ENCODE peak calls at places on chromosomes 12 and 14, in seven cellular contexts. I, Q, X, T, D, E and N are unnamed samples.

GRCh38 chr12:112907415-112908157 is 824 bp downstream of the OAS1 start:
- DNase-seq in I (no peak), Q (no peak), X (no peak), T (no peak), D (no peak), E (no peak), N (no peak)

GRCh38 chr12:50243507-50243906 is 39.8 kb downstream of the LIMA1 start:
- DNase-seq in I (no peak), Q (no peak), X (no peak), T (no peak), D (no peak), E (no peak), N (no peak)

GRCh38 chr12:124764870-124765570 is 98.6 kb downstream of the SCARB1 start:
- DNase-seq in I (no peak), Q (no peak), X (peak), T (no peak), D (peak), E (no peak), N (no peak)

GRCh38 chr14:99939421-99939820 is 125.8 kb upstream of the EVL start:
- DNase-seq in I (no peak), Q (no peak), X (no peak), T (no peak), D (no peak), E (no peak), N (no peak)

GRCh38 chr14:72878746-72879145 is 15.2 kb downstream of the DPF3 start:
- DNase-seq in I (no peak), Q (no peak), X (no peak), T (no peak), D (no peak), E (no peak), N (no peak)

GRCh38 chr12:69630191-69630590 is 19.5 kb upstream of the LRRC10 start:
- DNase-seq in I (no peak), Q (no peak), X (no peak), T (no peak), D (no peak), E (no peak), N (no peak)

GRCh38 chr12:118271770-118272417 is 100.8 kb downstream of the TAOK3 start:
- DNase-seq in I (no peak), Q (no peak), X (no peak), T (no peak), D (no peak), E (no peak), N (no peak)

GRCh38 chr12:94754653-94755052 is 104.3 kb upstream of the TMCC3 start:
- DNase-seq in I (no peak), Q (no peak), X (peak), T (no peak), D (no peak), E (no peak), N (no peak)

GRCh38 chr12:108316153-108316892 is 22.8 kb downstream of the CMKLR1 start:
- DNase-seq in I (no peak), Q (no peak), X (no peak), T (no peak), D (no peak), E (no peak), N (no peak)

GRCh38 chr12:1398673-1399072 is 195.7 kb downstream of the FBXL14 start:
- DNase-seq in I (no peak), Q (peak), X (no peak), T (no peak), D (no peak), E (no peak), N (no peak)

GRCh38 chr12:95784286-95784685 is 6.3 kb downstream of the NTN4 start:
- DNase-seq in I (no peak), Q (peak), X (no peak), T (no peak), D (no peak), E (no peak), N (no peak)

GRCh38 chr12:4274396-4274959 is 916 bp downstream of the CCND2 start:
- DNase-seq in I (no peak), Q (no peak), X (peak), T (no peak), D (no peak), E (no peak), N (peak)

GRCh38 chr12:131784909-131785762 is 43.1 kb upstream of the MMP17 start:
- DNase-seq in I (no peak), Q (no peak), X (peak), T (no peak), D (peak), E (no peak), N (no peak)

GRCh38 chr14:25122188-25122587 is 72.2 kb upstream of the STXBP6 start:
- DNase-seq in I (no peak), Q (peak), X (peak), T (no peak), D (no peak), E (no peak), N (no peak)

GRCh38 chr12:113812431-113813228 is 153.5 kb downstream of the RBM19 start:
- DNase-seq in I (no peak), Q (no peak), X (no peak), T (no peak), D (no peak), E (no peak), N (no peak)

GRCh38 chr12:88334271-88334670 is 192.2 kb downstream of the TMTC3 start:
- DNase-seq in I (no peak), Q (peak), X (peak), T (no peak), D (peak), E (no peak), N (no peak)

GRCh38 chr14:49962616-49963015 is 69.7 kb downstream of the ARF6 start:
- DNase-seq in I (no peak), Q (no peak), X (no peak), T (no peak), D (no peak), E (no peak), N (no peak)

GRCh38 chr14:94897092-94897491 is 127.2 kb upstream of the GSC start:
- DNase-seq in I (no peak), Q (peak), X (peak), T (no peak), D (peak), E (no peak), N (no peak)

GRCh38 chr12:27434673-27435565 is 11.6 kb upstream of the SMCO2 start:
- DNase-seq in I (no peak), Q (no peak), X (peak), T (no peak), D (no peak), E (no peak), N (no peak)

GRCh38 chr14:73472182-73473114 is 14.1 kb upstream of the NUMB start:
- DNase-seq in I (no peak), Q (peak), X (peak), T (no peak), D (no peak), E (no peak), N (no peak)

GRCh38 chr12:107635139-107635538 is 50.5 kb upstream of the PWP1 start:
- DNase-seq in I (no peak), Q (no peak), X (no peak), T (no peak), D (no peak), E (no peak), N (no peak)

GRCh38 chr12:43638786-43639185 is 86.8 kb upstream of the ADAMTS20 start:
- DNase-seq in I (no peak), Q (no peak), X (no peak), T (no peak), D (no peak), E (no peak), N (no peak)

GRCh38 chr12:93819048-93819491 is 141.9 kb downstream of the CRADD start:
- DNase-seq in I (no peak), Q (no peak), X (no peak), T (peak), D (peak), E (no peak), N (peak)

GRCh38 chr12:104310751-104311297 is 7.3 kb downstream of the EID3 start:
- DNase-seq in I (no peak), Q (no peak), X (no peak), T (no peak), D (no peak), E (no peak), N (no peak)

GRCh38 chr14:57418999-57419398 is 28.6 kb downstream of the NAA30 start:
- DNase-seq in I (no peak), Q (no peak), X (no peak), T (no peak), D (no peak), E (no peak), N (no peak)